ENCODE peak calls at places on chromosomes 5 and 9, in ten cellular contexts. M is fibroblast of the aortic adventitia, V is prostate gland, U is upper lobe of right lung, L is transverse colon, O is hepatocyte, A is RWPE2, J is thyroid gland, I is tibial artery, D is choroid plexus epithelial cell. Y is an unnamed sample.

GRCh38 chr9:751137-752051 is 90.1 kb upstream of the DMRT1 start:
- DNase-seq in J (peak), A (no peak), M (peak), O (no peak), U (no peak), L (peak), I (peak), D (peak), V (no peak), Y (no peak)

GRCh38 chr5:146840016-146840415 is 38.5 kb downstream of the PPP2R2B start:
- DNase-seq in O (no peak), D (no peak), M (no peak), A (no peak), U (no peak), J (no peak), V (no peak), I (no peak), L (no peak), Y (no peak)

GRCh38 chr5:137935190-137935589 is 45.9 kb downstream of the PKD2L2 start:
- DNase-seq in I (no peak), J (no peak), U (no peak), O (no peak), V (no peak), M (no peak), L (no peak), A (no peak), D (no peak), Y (no peak)

GRCh38 chr9:113536483-113537226 is 73.1 kb downstream of the RGS3 start:
- DNase-seq in I (peak), M (peak), O (no peak), A (peak), V (no peak), U (no peak), D (peak), J (no peak), L (no peak), Y (no peak)

GRCh38 chr5:139228201-139228796 is 30.1 kb upstream of the SIL1 start:
- DNase-seq in M (no peak), V (no peak), D (no peak), A (no peak), J (no peak), L (no peak), O (no peak), I (no peak), U (no peak), Y (no peak)

GRCh38 chr9:123081824-123082223 is 48.4 kb downstream of the GPR21 start:
- DNase-seq in M (peak), U (no peak), J (no peak), D (peak), A (no peak), O (no peak), V (no peak), L (no peak), I (no peak), Y (no peak)

GRCh38 chr9:129318121-129319075 is 140.3 kb upstream of the IER5L start:
- DNase-seq in D (no peak), O (no peak), I (peak), V (no peak), U (peak), J (no peak), M (no peak), A (no peak), L (no peak), Y (no peak)

GRCh38 chr5:58080573-58080972 is 379.3 kb downstream of the PLK2 start:
- DNase-seq in J (no peak), D (peak), U (no peak), V (no peak), L (no peak), I (no peak), A (no peak), M (no peak), O (no peak), Y (no peak)

GRCh38 chr5:158840193-158840592 is 259.5 kb downstream of the EBF1 start:
- DNase-seq in D (no peak), V (no peak), J (no peak), U (no peak), M (peak), O (no peak), I (no peak), A (no peak), L (no peak), Y (no peak)

GRCh38 chr5:83559141-83559785 is 87.7 kb downstream of the VCAN start:
- DNase-seq in L (no peak), V (no peak), A (no peak), O (peak), U (no peak), D (peak), I (no peak), J (no peak), M (no peak), Y (peak)

GRCh38 chr5:109080896-109081295 is 328.9 kb downstream of the PJA2 start:
- DNase-seq in V (no peak), A (no peak), J (no peak), I (no peak), M (no peak), D (no peak), O (peak), U (no peak), L (no peak), Y (no peak)

GRCh38 chr5:131524431-131524830 is 110.6 kb downstream of the RAPGEF6 start:
- DNase-seq in M (no peak), A (no peak), U (no peak), L (no peak), O (no peak), V (no peak), I (no peak), J (no peak), D (no peak), Y (no peak)

GRCh38 chr9:28032178-28032532 is 458.9 kb upstream of the C9orf72 start:
- DNase-seq in A (no peak), I (no peak), J (no peak), V (no peak), O (no peak), D (peak), M (no peak), U (no peak), L (no peak), Y (no peak)

GRCh38 chr9:81022177-81022576 is 667.2 kb downstream of the TLE1 start:
- DNase-seq in V (no peak), D (peak), A (no peak), L (no peak), I (no peak), M (no peak), J (no peak), O (no peak), U (no peak), Y (no peak)

GRCh38 chr9:70802206-70802605 is 319.2 kb downstream of the TRPM3 start:
- DNase-seq in I (no peak), L (no peak), U (no peak), M (peak), O (no peak), A (no peak), J (no peak), D (peak), V (no peak), Y (no peak)

GRCh38 chr9:127277770-127278169 is 13.2 kb downstream of the GARNL3 start:
- DNase-seq in J (no peak), V (no peak), M (no peak), I (no peak), U (no peak), A (no peak), D (no peak), O (no peak), L (no peak), Y (no peak)

GRCh38 chr9:127278372-127278771 is 13.8 kb downstream of the GARNL3 start:
- DNase-seq in V (no peak), O (no peak), J (no peak), I (no peak), D (no peak), M (no peak), L (no peak), A (no peak), U (no peak), Y (no peak)

GRCh38 chr9:127281887-127282286 is 17.3 kb downstream of the GARNL3 start:
- DNase-seq in O (no peak), L (no peak), U (no peak), A (no peak), J (no peak), V (no peak), I (no peak), M (no peak), D (no peak), Y (no peak)

GRCh38 chr9:127280880-127281660 is 16.5 kb downstream of the GARNL3 start:
- DNase-seq in I (no peak), M (no peak), D (no peak), L (no peak), V (no peak), U (no peak), A (no peak), J (no peak), O (no peak), Y (no peak)

GRCh38 chr9:127279717-127280285 is 15.2 kb downstream of the GARNL3 start:
- DNase-seq in J (no peak), A (no peak), M (no peak), L (no peak), D (no peak), O (no peak), I (no peak), U (no peak), V (no peak), Y (no peak)
- TF ChIP-seq CTCF in J (no peak), A (no peak), M (no peak), L (no peak), D (no peak), O (no peak), I (no peak), U (no peak), V (no peak), Y (no peak)

DNA sequence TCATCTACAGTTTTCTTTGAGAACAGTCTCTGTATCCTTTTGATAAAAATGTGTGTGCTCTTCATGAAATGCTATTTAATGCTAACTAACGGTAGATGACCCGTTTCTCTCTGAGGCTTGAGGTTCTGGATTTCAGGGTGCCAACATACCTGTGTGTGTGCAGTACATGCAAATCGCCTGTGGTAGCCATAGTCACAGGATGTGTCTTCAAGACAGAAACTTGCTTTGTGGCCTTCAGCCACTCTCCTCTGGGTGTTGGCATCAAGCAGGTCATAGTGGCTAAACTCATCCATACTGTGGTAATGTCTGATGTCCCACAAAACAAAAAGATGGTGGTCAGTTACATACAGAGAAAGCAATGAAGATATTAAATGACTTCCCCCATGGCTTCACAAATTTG is 4.2 kb downstream of the LOX start:
- DNase-seq in U (no peak), M (no peak), I (no peak), D (no peak), V (no peak), J (no peak), L (no peak), O (no peak), A (no peak), Y (no peak)
- H3K4me3 ChIP-seq in U (no peak), M (peak), I (no peak), D (peak), V (no peak), J (no peak), L (no peak), O (no peak), A (no peak), Y (no peak)

DNA sequence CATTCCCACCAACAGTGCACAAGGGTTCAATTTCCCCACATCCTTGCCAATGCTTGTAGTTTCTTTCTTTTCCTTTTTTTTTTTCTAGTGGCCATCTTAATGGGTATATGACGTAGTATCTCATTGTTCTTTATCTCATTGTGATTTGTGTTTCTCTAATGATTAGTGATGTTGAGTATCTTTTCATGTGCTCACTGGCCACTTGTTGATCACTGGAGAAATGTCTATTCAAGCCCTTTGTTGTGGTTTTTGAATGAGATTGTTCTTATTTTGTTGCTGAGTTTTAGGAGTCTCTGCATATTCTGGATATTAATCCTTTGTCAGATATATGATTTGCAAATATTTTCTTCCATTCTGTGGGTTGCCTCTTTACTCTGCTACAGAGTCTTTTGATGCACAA is 1.6 kb upstream of the TMED9 start:
- DNase-seq in O (no peak), A (no peak), M (no peak), L (no peak), I (no peak), V (no peak), J (no peak), U (no peak), D (no peak), Y (no peak)
- TF ChIP-seq CTCF in O (no peak), A (no peak), M (no peak), L (no peak), I (no peak), V (no peak), J (no peak), U (no peak), D (no peak), Y (no peak)

DNA sequence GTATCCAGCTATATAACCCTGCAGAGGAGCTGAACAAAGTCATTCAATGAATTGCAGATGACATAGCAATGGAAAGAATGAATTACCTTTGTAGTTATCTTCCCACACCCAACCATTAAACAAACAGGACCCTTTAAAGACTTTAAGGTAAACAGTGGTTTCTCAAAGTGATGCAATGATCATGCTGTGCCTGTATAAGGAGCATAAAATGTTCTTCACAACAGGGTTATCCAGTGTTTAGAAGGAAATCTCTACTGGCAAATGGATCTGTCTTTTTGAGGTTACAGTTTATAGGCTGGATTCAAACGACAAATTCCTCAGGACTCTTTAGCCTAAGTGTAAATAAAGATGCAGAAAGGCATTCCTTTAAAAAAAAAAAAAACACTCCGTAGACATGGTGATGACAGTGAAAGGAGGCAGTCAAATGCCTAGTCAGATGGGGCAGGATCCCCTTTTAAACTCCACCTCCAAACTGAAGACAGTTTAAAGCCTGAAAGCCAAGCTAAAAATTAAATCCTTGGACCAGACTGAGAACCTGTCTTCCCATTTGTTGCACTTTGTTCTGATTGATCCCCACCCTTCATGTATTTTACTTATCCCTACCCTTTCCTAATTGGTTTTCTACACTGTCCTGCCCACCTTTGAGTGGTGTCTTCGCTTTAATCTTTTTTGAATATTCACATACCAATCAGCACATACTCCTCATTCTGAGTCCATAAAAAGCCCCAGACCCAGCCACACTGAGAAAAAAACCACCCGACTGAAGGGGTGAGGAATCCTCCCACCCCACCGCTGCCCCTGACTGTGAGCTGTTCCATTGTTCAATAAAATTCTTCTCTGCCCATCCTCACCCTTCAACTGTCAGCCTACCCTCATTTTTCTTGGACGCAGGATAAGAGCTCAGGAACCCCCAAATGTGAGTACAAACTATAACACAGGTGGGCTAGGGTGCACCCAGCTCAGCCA is 761.3 kb upstream of the DMAC1 start:
- DNase-seq in V (no peak), I (no peak), L (no peak), M (no peak), J (no peak), U (no peak), A (no peak), O (peak), D (peak), Y (no peak)
- H3K4me3 ChIP-seq in V (no peak), I (no peak), L (no peak), M (no peak), J (no peak), U (no peak), A (no peak), O (no peak), D (no peak), Y (no peak)

GRCh38 chr9:108779506-108779905 is 76.3 kb downstream of the ACTL7B start:
- DNase-seq in U (no peak), A (no peak), D (no peak), I (no peak), J (no peak), O (no peak), M (no peak), L (no peak), V (no peak), Y (no peak)

GRCh38 chr9:108775901-108776306 is 79.9 kb downstream of the ACTL7B start:
- DNase-seq in J (no peak), V (no peak), M (peak), L (no peak), D (peak), O (no peak), I (no peak), A (no peak), U (no peak), Y (no peak)

GRCh38 chr9:108780949-108781734 is 74.6 kb downstream of the ACTL7B start:
- DNase-seq in U (no peak), A (no peak), I (no peak), V (no peak), L (peak), D (no peak), M (no peak), O (no peak), J (peak), Y (no peak)

GRCh38 chr9:108776920-108777650 is 78.7 kb downstream of the ACTL7B start:
- DNase-seq in O (no peak), L (no peak), U (no peak), M (peak), D (peak), J (no peak), A (no peak), V (no peak), I (no peak), Y (no peak)
- TF ChIP-seq CTCF in O (peak), L (no peak), U (peak), M (peak), D (peak), J (no peak), A (peak), V (peak), I (no peak), Y (peak)

DNA sequence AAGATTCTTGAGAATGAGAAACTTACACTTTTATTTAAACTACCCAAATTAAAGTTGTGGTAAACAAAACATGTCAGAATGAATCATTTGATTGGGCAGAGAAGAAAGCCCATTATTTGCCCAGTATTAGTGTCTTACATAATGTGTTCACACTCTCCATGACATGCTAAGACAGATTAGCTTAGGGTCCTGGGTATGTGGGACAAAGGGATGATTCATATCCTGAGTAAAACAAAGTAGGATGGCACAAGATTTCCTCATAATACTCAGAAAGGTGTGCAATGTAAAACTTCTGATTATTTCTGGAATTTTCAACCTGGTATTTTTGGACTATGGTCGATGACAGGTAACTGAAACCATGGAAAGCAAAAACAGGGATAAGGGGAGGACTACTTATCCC is 183.9 kb upstream of the POU5F2 start:
- DNase-seq in A (no peak), M (no peak), U (no peak), J (no peak), D (no peak), V (no peak), I (no peak), O (no peak), L (no peak), Y (no peak)
- H3K4me3 ChIP-seq in A (no peak), M (no peak), U (no peak), J (no peak), D (no peak), V (no peak), I (no peak), O (no peak), L (no peak), Y (no peak)

GRCh38 chr9:125142560-125143376 is 560 bp downstream of the SCAI start:
- DNase-seq in U (no peak), A (no peak), D (no peak), L (peak), O (peak), J (peak), M (no peak), V (no peak), I (no peak), Y (no peak)
- TF ChIP-seq CTCF in U (no peak), A (no peak), D (no peak), L (no peak), O (peak), J (no peak), M (no peak), V (no peak), I (no peak), Y (no peak)

Y was measured in epithelial cell of proximal tubule.